ENCODE peak calls at places on chromosomes 5 and 9, in five cellular contexts. One of them, this sample, is unnamed. For H3K36me3, the result is how much of the 10 kb centered on the place peaks cover.

GRCh38 chr9:20594521-20594920 is 27.8 kb downstream of the MLLT3 start:
- DNase-seq in transverse colon: no peak
- DNase-seq in sigmoid colon: no peak
- DNase-seq in ovary: no peak
- DNase-seq in K562: no peak
- DNase-seq in this sample: no peak

GRCh38 chr5:148347706-148348105 is 12.3 kb downstream of the SPINK9 start:
- DNase-seq in K562: no peak
- DNase-seq in ovary: no peak
- DNase-seq in sigmoid colon: no peak
- DNase-seq in transverse colon: no peak
- DNase-seq in this sample: no peak

GRCh38 chr5:179406031-179406681 is 60.9 kb upstream of the ADAMTS2 start:
- DNase-seq in sigmoid colon: no peak
- DNase-seq in ovary: no peak
- DNase-seq in transverse colon: no peak
- DNase-seq in K562: no peak
- DNase-seq in this sample: no peak

GRCh38 chr9:137028281-137029057 is 432 bp upstream of the ABCA2 start:
- DNase-seq in sigmoid colon: no peak
- DNase-seq in transverse colon: peak
- DNase-seq in ovary: peak
- DNase-seq in K562: peak
- DNase-seq in this sample: peak

GRCh38 chr9:121156263-121156731 is 45.4 kb downstream of the RAB14 start:
- DNase-seq in transverse colon: no peak
- DNase-seq in K562: no peak
- DNase-seq in ovary: no peak
- DNase-seq in sigmoid colon: no peak
- DNase-seq in this sample: no peak

GRCh38 chr5:1190296-1190695 is 11.1 kb upstream of the SLC6A19 start:
- DNase-seq in transverse colon: no peak
- DNase-seq in K562: no peak
- DNase-seq in ovary: no peak
- DNase-seq in sigmoid colon: no peak
- DNase-seq in this sample: no peak

GRCh38 chr9:137606734-137607138 is 1.2 kb downstream of the ARRDC1 start:
- DNase-seq in transverse colon: no peak
- DNase-seq in sigmoid colon: no peak
- DNase-seq in K562: no peak
- DNase-seq in ovary: no peak
- DNase-seq in this sample: peak

GRCh38 chr5:123937230-123937629 is 425.3 kb downstream of the CSNK1G3 start:
- DNase-seq in K562: peak
- DNase-seq in sigmoid colon: peak
- DNase-seq in transverse colon: no peak
- DNase-seq in ovary: no peak
- DNase-seq in this sample: no peak

GRCh38 chr9:33211695-33212393 is 28.1 kb upstream of the SPINK4 start:
- DNase-seq in ovary: no peak
- DNase-seq in K562: no peak
- DNase-seq in sigmoid colon: peak
- DNase-seq in transverse colon: peak
- DNase-seq in this sample: no peak

GRCh38 chr9:135820661-135821060 is 86.7 kb downstream of the CAMSAP1 start:
- DNase-seq in K562: no peak
- DNase-seq in ovary: no peak
- DNase-seq in transverse colon: no peak
- DNase-seq in sigmoid colon: no peak
- DNase-seq in this sample: no peak

GRCh38 chr9:15271403-15271802 is 35.6 kb downstream of the TTC39B start:
- DNase-seq in transverse colon: no peak
- DNase-seq in ovary: no peak
- DNase-seq in K562: peak
- DNase-seq in sigmoid colon: no peak
- DNase-seq in this sample: no peak

GRCh38 chr9:89477395-89477794 is 20.5 kb downstream of the SEMA4D start:
- DNase-seq in sigmoid colon: peak
- DNase-seq in transverse colon: no peak
- DNase-seq in ovary: no peak
- DNase-seq in K562: no peak
- DNase-seq in this sample: no peak

GRCh38 chr5:132256086-132256782 is 1.3 kb upstream of the PDLIM4 start:
- DNase-seq in sigmoid colon: peak
- DNase-seq in ovary: peak
- DNase-seq in K562: no peak
- DNase-seq in transverse colon: no peak
- DNase-seq in this sample: peak

DNA sequence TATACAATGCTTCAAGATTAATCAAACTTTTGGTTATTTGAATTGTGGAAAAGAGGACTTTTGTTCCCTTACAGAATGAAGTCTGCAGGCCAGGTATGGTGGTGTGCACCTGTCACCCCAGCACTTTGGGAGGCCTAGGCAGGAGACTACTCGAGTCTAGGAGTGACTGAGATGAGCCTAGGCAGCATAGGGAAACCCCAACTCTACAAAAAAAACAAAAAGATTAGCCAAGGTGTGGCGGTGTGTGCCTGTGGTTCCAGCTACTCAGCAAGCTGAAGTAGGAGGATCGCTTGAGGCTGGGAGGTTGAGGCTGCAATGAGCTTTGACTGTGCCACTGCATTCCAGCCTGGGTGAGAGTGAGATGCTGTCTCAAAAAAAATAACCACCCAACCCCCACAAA is 9.3 kb downstream of the CCNH start:
- DNase-seq in ovary: no peak
- DNase-seq in transverse colon: no peak
- DNase-seq in sigmoid colon: no peak
- DNase-seq in K562: no peak
- DNase-seq in this sample: no peak
- H3K36me3 ChIP-seq in ovary: under half
- H3K36me3 ChIP-seq in transverse colon: under half
- H3K36me3 ChIP-seq in sigmoid colon: under half
- H3K36me3 ChIP-seq in K562: half or more
- H3K36me3 ChIP-seq in this sample: under half

GRCh38 chr5:93162201-93162654 is 418.8 kb downstream of the NR2F1-AS1 start:
- DNase-seq in ovary: no peak
- DNase-seq in K562: no peak
- DNase-seq in sigmoid colon: no peak
- DNase-seq in transverse colon: no peak
- DNase-seq in this sample: no peak

GRCh38 chr5:93164690-93165089 is 416.3 kb downstream of the NR2F1-AS1 start:
- DNase-seq in K562: no peak
- DNase-seq in ovary: no peak
- DNase-seq in sigmoid colon: no peak
- DNase-seq in transverse colon: peak
- DNase-seq in this sample: no peak

GRCh38 chr5:93163010-93163663 is 417.9 kb downstream of the NR2F1-AS1 start:
- DNase-seq in transverse colon: no peak
- DNase-seq in ovary: no peak
- DNase-seq in K562: no peak
- DNase-seq in sigmoid colon: no peak
- DNase-seq in this sample: no peak

GRCh38 chr5:93165559-93165958 is 415.5 kb downstream of the NR2F1-AS1 start:
- DNase-seq in K562: no peak
- DNase-seq in sigmoid colon: no peak
- DNase-seq in transverse colon: no peak
- DNase-seq in ovary: no peak
- DNase-seq in this sample: no peak
- TF ChIP-seq EP300 in K562: no peak
- TF ChIP-seq EP300 in sigmoid colon: no peak
- TF ChIP-seq EP300 in transverse colon: no peak
- TF ChIP-seq EP300 in ovary: no peak
- TF ChIP-seq EP300 in this sample: no peak

GRCh38 chr9:131448818-131449217 is 53.9 kb upstream of the POMT1 start:
- DNase-seq in transverse colon: no peak
- DNase-seq in K562: no peak
- DNase-seq in ovary: no peak
- DNase-seq in sigmoid colon: no peak
- DNase-seq in this sample: no peak

GRCh38 chr9:131457746-131458145 is 45.0 kb upstream of the POMT1 start:
- DNase-seq in K562: no peak
- DNase-seq in ovary: no peak
- DNase-seq in sigmoid colon: no peak
- DNase-seq in transverse colon: no peak
- DNase-seq in this sample: no peak

GRCh38 chr9:131449276-131449675 is 53.4 kb upstream of the POMT1 start:
- DNase-seq in transverse colon: no peak
- DNase-seq in sigmoid colon: no peak
- DNase-seq in K562: no peak
- DNase-seq in ovary: no peak
- DNase-seq in this sample: no peak

GRCh38 chr9:131459056-131459455 is 43.7 kb upstream of the POMT1 start:
- DNase-seq in ovary: no peak
- DNase-seq in K562: no peak
- DNase-seq in sigmoid colon: no peak
- DNase-seq in transverse colon: no peak
- DNase-seq in this sample: no peak

GRCh38 chr9:131454028-131454427 is 48.7 kb upstream of the POMT1 start:
- DNase-seq in transverse colon: no peak
- DNase-seq in K562: no peak
- DNase-seq in sigmoid colon: no peak
- DNase-seq in ovary: no peak
- DNase-seq in this sample: no peak
- H3K36me3 ChIP-seq in transverse colon: under half
- H3K36me3 ChIP-seq in K562: half or more
- H3K36me3 ChIP-seq in sigmoid colon: half or more
- H3K36me3 ChIP-seq in ovary: under half
- H3K36me3 ChIP-seq in this sample: half or more

GRCh38 chr5:58199087-58199486 is 260.8 kb downstream of the PLK2 start:
- DNase-seq in ovary: no peak
- DNase-seq in transverse colon: no peak
- DNase-seq in K562: no peak
- DNase-seq in sigmoid colon: no peak
- DNase-seq in this sample: no peak

GRCh38 chr5:58204966-58205365 is 254.9 kb downstream of the PLK2 start:
- DNase-seq in ovary: no peak
- DNase-seq in sigmoid colon: no peak
- DNase-seq in transverse colon: no peak
- DNase-seq in K562: no peak
- DNase-seq in this sample: no peak

GRCh38 chr5:58198330-58198729 is 261.6 kb downstream of the PLK2 start:
- DNase-seq in sigmoid colon: no peak
- DNase-seq in ovary: no peak
- DNase-seq in K562: no peak
- DNase-seq in transverse colon: no peak
- DNase-seq in this sample: no peak

GRCh38 chr5:58200451-58200850 is 259.4 kb downstream of the PLK2 start:
- DNase-seq in transverse colon: no peak
- DNase-seq in K562: no peak
- DNase-seq in ovary: no peak
- DNase-seq in sigmoid colon: no peak
- DNase-seq in this sample: no peak

DNA sequence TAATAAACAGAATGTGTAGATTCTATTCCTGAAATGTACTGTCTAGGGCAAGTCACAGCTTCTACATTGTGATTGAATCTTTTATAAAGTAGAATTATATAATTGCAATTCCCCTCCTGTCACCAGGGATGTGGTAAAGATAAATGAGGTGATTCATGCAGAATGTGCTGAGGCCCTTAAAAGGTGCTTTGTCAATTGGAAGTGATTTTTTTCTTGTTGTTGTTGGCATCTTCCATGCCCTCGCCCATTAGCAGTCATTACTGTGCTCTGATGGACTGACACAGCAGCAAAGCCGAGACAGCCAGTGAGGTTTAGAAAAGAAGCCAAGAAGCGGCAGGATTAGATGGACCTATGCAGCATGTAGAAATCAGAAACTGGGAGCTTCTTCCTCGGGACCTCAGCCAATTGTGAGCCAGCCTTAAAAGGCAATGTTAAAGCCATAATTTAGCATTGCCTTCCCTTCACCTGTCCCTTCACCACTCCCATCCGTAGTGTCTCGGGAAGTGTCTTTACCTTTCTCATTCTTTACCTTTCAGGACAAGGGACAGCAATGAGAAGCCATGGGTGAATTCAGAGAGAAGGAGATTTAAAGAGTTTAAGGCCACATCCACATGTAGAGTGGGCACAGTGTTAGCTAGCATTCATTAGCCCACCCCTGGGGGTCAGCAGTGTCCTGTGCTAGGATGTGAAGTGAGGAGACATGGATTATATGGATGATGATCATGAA is 257.8 kb downstream of the PLK2 start:
- DNase-seq in ovary: no peak
- DNase-seq in sigmoid colon: no peak
- DNase-seq in K562: no peak
- DNase-seq in transverse colon: no peak
- DNase-seq in this sample: no peak
- TF ChIP-seq EP300 in ovary: no peak
- TF ChIP-seq EP300 in sigmoid colon: no peak
- TF ChIP-seq EP300 in K562: no peak
- TF ChIP-seq EP300 in transverse colon: no peak
- TF ChIP-seq EP300 in this sample: no peak

DNA sequence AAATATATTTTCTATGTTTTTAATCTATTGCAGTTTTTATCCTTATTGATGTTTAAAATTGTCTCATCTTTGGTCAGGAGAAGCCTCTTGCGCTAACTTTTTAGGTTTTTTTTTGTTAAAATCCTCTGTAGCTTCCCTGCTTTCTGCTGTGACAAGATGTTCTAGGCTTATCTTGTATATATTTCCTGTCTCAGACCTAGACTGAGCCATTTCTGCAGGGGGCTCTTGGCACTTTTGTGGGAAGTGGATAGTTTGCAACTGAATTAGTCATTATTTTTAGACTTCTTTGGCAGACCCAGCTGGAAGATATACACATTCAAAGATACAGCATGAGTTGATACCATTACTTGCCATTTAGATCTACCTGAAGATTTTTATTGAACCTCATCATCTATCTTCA is 28.8 kb downstream of the TCERG1 start:
- DNase-seq in transverse colon: no peak
- DNase-seq in sigmoid colon: no peak
- DNase-seq in K562: no peak
- DNase-seq in ovary: no peak
- DNase-seq in this sample: no peak
- H3K36me3 ChIP-seq in transverse colon: under half
- H3K36me3 ChIP-seq in sigmoid colon: under half
- H3K36me3 ChIP-seq in K562: half or more
- H3K36me3 ChIP-seq in ovary: under half
- H3K36me3 ChIP-seq in this sample: under half

GRCh38 chr9:114950761-114951160 is 20.4 kb upstream of the TNFSF8 start:
- DNase-seq in ovary: no peak
- DNase-seq in transverse colon: no peak
- DNase-seq in K562: no peak
- DNase-seq in sigmoid colon: no peak
- DNase-seq in this sample: no peak

GRCh38 chr9:114957558-114957957 is 27.2 kb upstream of the TNFSF8 start:
- DNase-seq in ovary: no peak
- DNase-seq in sigmoid colon: no peak
- DNase-seq in K562: no peak
- DNase-seq in transverse colon: no peak
- DNase-seq in this sample: no peak

GRCh38 chr9:114953016-114953415 is 22.6 kb upstream of the TNFSF8 start:
- DNase-seq in ovary: no peak
- DNase-seq in sigmoid colon: no peak
- DNase-seq in K562: no peak
- DNase-seq in transverse colon: no peak
- DNase-seq in this sample: no peak

GRCh38 chr9:114954986-114955623 is 24.7 kb upstream of the TNFSF8 start:
- DNase-seq in transverse colon: no peak
- DNase-seq in ovary: no peak
- DNase-seq in sigmoid colon: no peak
- DNase-seq in K562: no peak
- DNase-seq in this sample: no peak

GRCh38 chr9:114953917-114954316 is 23.5 kb upstream of the TNFSF8 start:
- DNase-seq in K562: no peak
- DNase-seq in ovary: no peak
- DNase-seq in transverse colon: peak
- DNase-seq in sigmoid colon: no peak
- DNase-seq in this sample: peak
- TF ChIP-seq EP300 in K562: no peak
- TF ChIP-seq EP300 in ovary: no peak
- TF ChIP-seq EP300 in transverse colon: no peak
- TF ChIP-seq EP300 in sigmoid colon: no peak
- TF ChIP-seq EP300 in this sample: no peak

This sample was measured in upper lobe of left lung.